ENCODE peak calls at places on chromosomes 13 and 19, in seven cellular contexts. E is GM12878, V is K562, Q is SK-N-SH, S is H1, W is HepG2, H is GM12892. F is an unnamed sample.

GRCh38 chr19:39405930-39406655 is 554 bp upstream of the ZFP36 start:
- DNase-seq in E (no peak), S (no peak), H (no peak), V (peak), Q (no peak), W (no peak), F (no peak)

GRCh38 chr19:34539396-34539795 is 57.8 kb downstream of the WTIP start:
- DNase-seq in V (no peak), W (no peak), Q (no peak), S (no peak), H (no peak), E (no peak), F (no peak)

GRCh38 chr19:39971380-39971841 is 446 bp downstream of the PSMC4 start:
- DNase-seq in V (peak), E (no peak), W (no peak), H (no peak), Q (no peak), S (no peak), F (no peak)

GRCh38 chr13:113607477-113608245 is 23.1 kb downstream of the TFDP1 start:
- DNase-seq in S (no peak), Q (no peak), W (no peak), E (no peak), V (no peak), H (no peak), F (no peak)

GRCh38 chr19:19057720-19058119 is 6.1 kb upstream of the SLC25A42 start:
- DNase-seq in W (no peak), V (no peak), S (no peak), H (no peak), Q (no peak), E (no peak), F (no peak)

GRCh38 chr19:4402171-4403004 is at the start of gene CHAF1A:
- DNase-seq in E (peak), Q (peak), H (peak), V (peak), S (peak), W (peak), F (peak)

GRCh38 chr13:91544723-91545122 is 146.3 kb downstream of the GPC5 start:
- DNase-seq in W (peak), V (peak), S (peak), E (no peak), Q (no peak), H (no peak), F (no peak)

GRCh38 chr13:113804703-113805430 is 45.8 kb downstream of the TMEM255B start:
- DNase-seq in E (no peak), H (no peak), V (no peak), S (no peak), W (no peak), Q (no peak), F (no peak)

GRCh38 chr19:18020212-18021067 is 12.5 kb downstream of the ARRDC2 start:
- DNase-seq in Q (peak), S (no peak), E (no peak), V (no peak), W (peak), H (no peak), F (no peak)

GRCh38 chr13:69194130-69194529 is 913.5 kb upstream of the ATXN8OS start:
- DNase-seq in Q (no peak), H (no peak), V (no peak), S (no peak), E (no peak), W (no peak), F (no peak)

GRCh38 chr19:1528596-1529429 is 4.9 kb downstream of the PLK5 start:
- DNase-seq in Q (no peak), H (no peak), W (no peak), V (no peak), E (no peak), S (no peak), F (no peak)

GRCh38 chr19:15107056-15108010 is at the start of gene SYDE1:
- DNase-seq in Q (peak), E (no peak), S (no peak), W (peak), V (no peak), H (no peak), F (no peak)

DNA sequence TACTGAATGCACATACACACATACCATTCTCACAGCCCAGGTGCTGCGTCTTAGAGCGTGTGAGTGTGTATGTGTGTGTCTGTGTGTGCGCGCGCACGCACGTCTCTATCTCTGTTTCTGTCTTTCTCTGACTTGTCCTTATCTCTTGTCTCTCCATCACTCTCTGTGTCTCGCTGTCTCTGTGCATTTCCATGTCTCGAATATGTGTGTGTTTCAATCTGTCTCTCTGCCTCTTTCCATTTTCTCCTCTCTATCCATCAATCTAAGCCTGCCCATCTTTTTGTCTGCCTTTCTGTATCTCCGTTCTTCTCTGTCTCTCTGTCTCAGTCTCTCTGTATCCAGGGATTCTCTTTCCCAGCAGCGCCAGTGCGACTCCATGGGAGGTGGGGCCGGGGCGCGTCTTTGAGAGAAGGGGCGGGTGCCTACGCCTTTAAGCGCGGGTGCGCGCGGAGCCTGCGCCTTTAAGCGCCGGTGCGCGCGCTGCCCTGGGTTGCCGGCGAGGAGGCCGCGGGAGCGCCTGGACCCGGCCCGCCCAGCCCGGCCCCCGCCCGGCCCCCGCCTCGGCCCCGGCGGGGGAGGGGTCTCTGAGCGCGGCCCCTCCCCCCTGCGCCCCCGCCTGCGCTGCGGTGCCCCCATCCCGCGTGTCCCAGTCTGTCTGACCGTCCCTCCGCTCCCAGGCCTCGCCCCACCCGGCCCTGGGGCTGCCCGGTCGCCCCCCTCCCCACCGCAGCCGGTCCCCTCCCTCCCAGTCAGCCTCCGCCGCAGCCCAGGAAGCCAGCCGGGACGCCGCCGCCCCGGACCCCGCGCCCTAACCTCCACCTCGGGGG is at the start of gene LRFN3:
- DNase-seq in V (peak), S (no peak), E (no peak), H (no peak), W (peak), Q (peak), F (peak)
- TF ChIP-seq TAF1 in V (no peak), S (no peak), E (no peak), H (no peak), W (no peak), Q (no peak), F (no peak)

GRCh38 chr19:48613024-48613851 is 1.6 kb downstream of the FAM83E start:
- DNase-seq in W (no peak), H (no peak), Q (no peak), E (no peak), S (no peak), V (no peak), F (no peak)
- TF ChIP-seq TAF1 in W (no peak), H (no peak), Q (no peak), E (no peak), S (no peak), V (no peak), F (no peak)

DNA sequence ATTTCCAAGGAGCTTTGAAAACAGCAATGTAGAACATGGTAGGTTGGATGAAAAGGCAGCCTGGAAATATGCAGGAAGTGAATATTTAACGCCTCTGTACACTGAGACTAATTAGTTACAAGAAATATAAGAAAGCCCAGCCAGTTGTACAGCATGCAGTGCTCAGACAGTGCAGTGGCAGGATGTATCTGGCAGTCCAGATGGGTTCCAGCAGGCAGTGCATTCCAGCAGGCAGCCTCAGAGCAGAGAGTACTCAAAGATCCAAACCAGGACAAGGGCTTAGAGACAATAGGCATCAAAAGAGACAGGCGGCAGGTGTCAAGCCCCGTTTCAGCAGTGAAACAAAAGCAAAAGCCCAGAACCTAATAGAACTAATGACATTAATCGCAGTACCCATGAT is 2776.3 kb downstream of the PCDH9 start:
- DNase-seq in H (no peak), V (no peak), S (no peak), W (no peak), E (no peak), Q (peak), F (no peak)
- TF ChIP-seq TAF1 in H (no peak), V (no peak), S (no peak), W (no peak), E (no peak), Q (no peak), F (no peak)

GRCh38 chr13:23469901-23470525 is 36.5 kb upstream of the SACS start:
- DNase-seq in E (no peak), W (no peak), V (no peak), H (no peak), Q (no peak), S (no peak), F (no peak)
- TF ChIP-seq TAF1 in E (no peak), W (no peak), V (no peak), H (no peak), Q (no peak), S (no peak), F (no peak)

DNA sequence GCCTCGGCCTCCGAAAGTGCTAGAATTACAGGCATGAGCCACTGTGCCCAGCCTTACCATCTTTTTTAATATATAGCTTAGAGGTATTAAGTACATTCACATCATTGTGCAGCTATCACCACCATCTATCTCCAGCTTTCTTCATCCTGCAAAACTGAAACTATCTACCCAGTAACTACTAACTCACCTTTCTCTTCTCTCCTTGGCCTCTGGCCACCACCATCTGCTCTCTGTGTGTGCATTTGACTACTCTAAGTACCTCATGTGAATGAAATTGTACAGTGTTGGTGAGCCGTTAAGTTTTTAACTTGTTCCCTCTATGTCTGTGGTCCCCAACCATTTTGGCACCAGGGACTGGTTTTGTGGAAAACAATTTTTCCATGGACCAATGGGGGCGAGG is 56.1 kb downstream of the CDK8 start:
- DNase-seq in V (no peak), S (no peak), E (no peak), W (no peak), H (no peak), Q (no peak), F (no peak)
- TF ChIP-seq TAF1 in V (no peak), S (no peak), E (no peak), W (no peak), H (no peak), Q (no peak), F (no peak)

GRCh38 chr19:38079926-38080380 is 144.1 kb downstream of the DPF1 start:
- DNase-seq in Q (no peak), S (no peak), V (no peak), H (peak), W (peak), E (peak), F (peak)
- TF ChIP-seq TAF1 in Q (no peak), S (no peak), V (no peak), H (no peak), W (no peak), E (no peak), F (no peak)

DNA sequence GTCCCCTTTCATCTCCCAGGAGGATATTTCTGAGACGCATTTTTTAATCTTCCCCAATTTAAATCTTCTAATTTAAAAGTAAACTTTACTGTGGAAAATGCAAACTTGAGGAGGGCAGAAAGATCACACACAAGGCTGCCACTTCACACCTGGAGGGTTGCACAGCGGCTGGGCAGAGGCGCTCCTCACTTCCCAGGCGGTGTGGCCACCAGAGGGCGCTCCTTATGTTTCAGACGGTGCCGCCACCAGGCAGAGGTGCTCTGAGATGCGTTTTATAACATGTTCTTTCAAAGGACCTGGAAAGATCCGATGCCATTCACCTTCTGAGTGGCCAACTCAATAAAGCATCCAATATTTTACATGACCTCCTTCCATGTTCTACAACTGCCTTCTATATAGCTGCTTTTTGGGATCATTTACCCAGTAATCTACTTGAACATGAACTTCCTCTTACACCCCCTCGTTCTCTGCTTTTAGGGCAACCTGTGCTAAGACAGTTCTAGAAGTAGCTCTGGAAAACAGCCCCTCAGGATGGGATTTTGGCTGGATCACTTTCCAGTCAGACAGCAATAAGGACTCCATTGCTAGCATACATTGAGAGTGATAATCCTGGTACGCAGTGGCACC is 14.8 kb upstream of the MTUS2 start:
- DNase-seq in V (peak), W (no peak), Q (peak), S (no peak), H (no peak), E (no peak), F (no peak)
- TF ChIP-seq TAF1 in V (no peak), W (no peak), Q (no peak), S (no peak), H (no peak), E (no peak), F (no peak)

DNA sequence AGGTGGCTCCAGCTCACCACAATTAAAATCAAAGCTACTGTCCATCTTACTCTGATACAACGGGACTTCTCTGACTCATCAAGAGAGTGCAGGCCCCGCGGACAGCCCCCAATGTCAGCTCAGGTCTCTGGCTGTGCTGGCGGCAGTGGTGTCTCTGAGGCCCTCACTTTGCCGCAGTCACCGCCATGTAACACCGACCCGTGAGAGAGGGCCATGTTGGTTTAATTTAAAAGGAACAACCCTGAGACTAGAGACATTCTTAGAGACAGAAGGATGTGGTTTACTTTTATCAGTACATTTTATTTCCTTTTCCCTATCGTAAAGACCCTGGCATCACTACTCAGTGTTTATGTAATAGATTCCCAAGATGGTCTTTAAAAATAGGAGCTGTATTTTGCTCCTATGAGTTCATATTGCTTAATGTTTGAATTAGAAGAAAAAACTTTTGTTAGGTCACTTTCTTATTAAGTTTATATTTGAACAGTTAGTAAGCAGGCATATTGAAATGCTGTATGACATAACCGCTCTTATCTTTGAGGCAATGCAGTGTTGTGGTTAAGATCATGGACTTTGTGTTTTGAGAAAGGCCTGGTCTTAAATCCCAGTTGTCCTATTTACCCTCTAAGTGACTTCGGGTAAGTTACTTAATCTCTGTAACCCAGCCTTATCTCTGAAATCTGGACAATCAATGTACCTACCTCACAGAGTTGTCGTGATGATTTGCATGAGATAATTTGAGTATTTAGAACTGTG is 23.4 kb downstream of the DGKH start:
- DNase-seq in W (no peak), S (no peak), E (no peak), V (no peak), H (no peak), Q (no peak), F (no peak)
- TF ChIP-seq TAF1 in W (no peak), S (no peak), E (no peak), V (no peak), H (no peak), Q (no peak), F (no peak)